ENCODE peak calls at places on chromosomes 5 and 9, in eight cellular contexts. T is Panc1, A is NCI-H1092, E is hepatocyte, I is B cell, F is heart left ventricle, K is posterior vena cava, Z is AG08396. N is an unnamed sample.

GRCh38 chr5:114658179-114658578 is 296.3 kb downstream of the KCNN2 start:
- DNase-seq in T (no peak), A (no peak), E (peak; percentile 62), I (no peak), F (no peak), K (no peak), Z (no peak), N (no peak)

GRCh38 chr9:95463145-95464060 is 53.4 kb downstream of the PTCH1 start:
- DNase-seq in T (no peak), A (no peak), E (no peak), I (no peak), F (no peak), K (no peak), Z (no peak), N (no peak)

GRCh38 chr9:92500725-92501124 is 18.4 kb upstream of the ASPN start:
- DNase-seq in T (no peak), A (no peak), E (no peak), I (no peak), F (no peak), K (no peak), Z (no peak), N (no peak)

GRCh38 chr5:150612905-150613670 is 27.4 kb upstream of the SYNPO start:
- DNase-seq in T (no peak), A (no peak), E (no peak), I (no peak), F (no peak), K (no peak), Z (no peak), N (no peak)

GRCh38 chr5:74328221-74328630 is 312.3 kb downstream of the ENC1 start:
- DNase-seq in T (no peak), A (no peak), E (no peak), I (no peak), F (no peak), K (no peak), Z (no peak), N (no peak)

GRCh38 chr9:100160021-100160420 is 61.0 kb downstream of the INVS start:
- DNase-seq in T (no peak), A (no peak), E (no peak), I (no peak), F (no peak), K (no peak), Z (no peak), N (no peak)

GRCh38 chr5:95730730-95731570 is at the start of gene RHOBTB3:
- DNase-seq in T (no peak), A (peak; percentile 56), E (peak; percentile 94), I (no peak), F (peak; percentile 93), K (peak; percentile 96), Z (peak; percentile 82), N (peak; percentile 71)

GRCh38 chr5:126681970-126682369 is 81.2 kb downstream of the PHAX start:
- DNase-seq in T (no peak), A (no peak), E (no peak), I (no peak), F (no peak), K (peak; percentile 88), Z (no peak), N (no peak)

GRCh38 chr5:159412284-159413046 is 82.2 kb upstream of the IL12B start:
- DNase-seq in T (no peak), A (no peak), E (no peak), I (peak; percentile 51), F (no peak), K (no peak), Z (no peak), N (peak; percentile 69)

GRCh38 chr9:126758916-126759576 is 45.8 kb upstream of the ZBTB43 start:
- DNase-seq in T (no peak), A (no peak), E (no peak), I (no peak), F (no peak), K (no peak), Z (no peak), N (no peak)

GRCh38 chr5:136992796-136993489 is 506.2 kb downstream of the SPOCK1 start:
- DNase-seq in T (no peak), A (no peak), E (no peak), I (no peak), F (no peak), K (no peak), Z (no peak), N (no peak)

GRCh38 chr5:57276353-57276752 is 102.5 kb downstream of the GPBP1 start:
- DNase-seq in T (no peak), A (no peak), E (no peak), I (no peak), F (no peak), K (no peak), Z (no peak), N (no peak)

GRCh38 chr5:154107729-154108128 is 69.0 kb downstream of the MFAP3 start:
- DNase-seq in T (no peak), A (no peak), E (no peak), I (no peak), F (no peak), K (no peak), Z (no peak), N (no peak)

GRCh38 chr5:65721050-65721774 is 697 bp downstream of the SGTB start:
- DNase-seq in T (no peak), A (peak; percentile 39), E (peak; percentile 69), I (no peak), F (peak; percentile 66), K (peak; percentile 89), Z (peak; percentile 81), N (peak; percentile 32)

GRCh38 chr9:18743976-18744375 is 270.0 kb downstream of the ADAMTSL1 start:
- DNase-seq in T (no peak), A (no peak), E (no peak), I (no peak), F (no peak), K (no peak), Z (no peak), N (no peak)